ENCODE peak calls at places on chromosomes 12 and 14, in nine cellular contexts. G, X, S, Z, D, W, H, Q and L are unnamed samples.

GRCh38 chr14:61101803-61102548 is 120.9 kb downstream of the SLC38A6 start:
- DNase-seq in G (no peak), X (no peak), S (no peak), Z (no peak), D (peak), W (no peak), H (peak), Q (peak), L (peak)

GRCh38 chr12:124829008-124829707 is 34.5 kb downstream of the SCARB1 start:
- DNase-seq in G (no peak), X (no peak), S (no peak), Z (no peak), D (peak), W (no peak), H (peak), Q (peak), L (peak)

GRCh38 chr12:108596854-108597558 is 878 bp downstream of the TMEM119 start:
- DNase-seq in G (no peak), X (no peak), S (no peak), Z (no peak), D (no peak), W (no peak), H (no peak), Q (no peak), L (no peak)

GRCh38 chr12:128402481-128402880 is 135.5 kb downstream of the TMEM132C start:
- DNase-seq in G (no peak), X (no peak), S (no peak), Z (no peak), D (no peak), W (no peak), H (no peak), Q (no peak), L (no peak)

GRCh38 chr14:71687115-71687836 is 245.0 kb upstream of the RGS6 start:
- DNase-seq in G (no peak), X (no peak), S (no peak), Z (no peak), D (peak), W (no peak), H (peak), Q (peak), L (no peak)

GRCh38 chr12:59041241-59042121 is 121.2 kb upstream of the LRIG3 start:
- DNase-seq in G (no peak), X (no peak), S (no peak), Z (no peak), D (peak), W (no peak), H (peak), Q (peak), L (peak)

GRCh38 chr12:46364777-46365580 is 7.6 kb downstream of the SLC38A2 start:
- DNase-seq in G (peak), X (no peak), S (no peak), Z (peak), D (peak), W (peak), H (peak), Q (peak), L (no peak)

GRCh38 chr14:73240816-73241480 is 3.6 kb downstream of the PAPLN start:
- DNase-seq in G (no peak), X (no peak), S (no peak), Z (no peak), D (no peak), W (no peak), H (no peak), Q (no peak), L (no peak)

GRCh38 chr12:56337753-56338221 is 897 bp upstream of the IL23A start:
- DNase-seq in G (no peak), X (no peak), S (no peak), Z (no peak), D (no peak), W (no peak), H (no peak), Q (no peak), L (no peak)

GRCh38 chr12:56336361-56337167 is 2.1 kb upstream of the IL23A start:
- DNase-seq in G (no peak), X (peak), S (no peak), Z (no peak), D (no peak), W (no peak), H (no peak), Q (no peak), L (no peak)

GRCh38 chr12:56333679-56334489 is at the start of gene PAN2:
- DNase-seq in G (peak), X (peak), S (peak), Z (peak), D (peak), W (peak), H (peak), Q (peak), L (peak)

GRCh38 chr12:56334490-56334793 is 642 bp upstream of the PAN2 start:
- DNase-seq in G (no peak), X (no peak), S (no peak), Z (no peak), D (no peak), W (no peak), H (no peak), Q (no peak), L (no peak)

DNA sequence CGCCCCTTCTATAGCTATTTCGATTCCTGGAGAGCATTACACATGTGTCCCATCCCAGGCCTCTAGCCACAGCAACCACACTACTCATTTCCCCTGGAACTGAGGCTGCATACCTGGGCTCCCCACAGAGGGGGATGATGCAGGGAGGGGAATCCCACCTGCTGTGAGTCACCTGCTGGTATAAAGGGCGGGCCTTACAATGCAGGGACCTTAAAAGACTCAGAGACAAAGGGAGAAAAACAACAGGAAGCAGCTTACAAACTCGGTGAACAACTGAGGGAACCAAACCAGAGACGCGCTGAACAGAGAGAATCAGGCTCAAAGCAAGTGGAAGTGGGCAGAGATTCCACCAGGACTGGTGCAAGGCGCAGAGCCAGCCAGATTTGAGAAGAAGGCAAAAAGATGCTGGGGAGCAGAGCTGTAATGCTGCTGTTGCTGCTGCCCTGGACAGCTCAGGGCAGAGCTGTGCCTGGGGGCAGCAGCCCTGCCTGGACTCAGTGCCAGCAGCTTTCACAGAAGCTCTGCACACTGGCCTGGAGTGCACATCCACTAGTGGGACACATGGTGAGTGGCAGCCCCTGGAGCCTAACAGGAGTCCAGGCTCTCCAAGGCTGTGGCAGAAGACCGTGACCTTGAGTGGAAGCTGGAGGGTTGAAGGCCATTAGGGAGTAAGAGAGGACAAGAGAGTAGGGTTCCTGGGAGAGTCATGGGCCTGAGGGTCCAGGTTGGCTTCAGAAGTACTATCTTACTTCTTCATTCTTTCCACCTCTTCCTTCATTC is at the start of gene IL23A:
- DNase-seq in G (no peak), X (peak), S (peak), Z (no peak), D (peak), W (no peak), H (no peak), Q (peak), L (no peak)
- H3K4me3 ChIP-seq in G (no peak), X (peak), S (peak), Z (no peak), D (no peak), W (no peak), H (no peak), Q (no peak), L (no peak)

GRCh38 chr14:93901813-93902212 is 25.3 kb upstream of the FAM181A start:
- DNase-seq in G (no peak), X (no peak), S (no peak), Z (no peak), D (no peak), W (no peak), H (no peak), Q (no peak), L (peak)

GRCh38 chr14:93902619-93903307 is 24.4 kb upstream of the FAM181A start:
- DNase-seq in G (no peak), X (no peak), S (no peak), Z (no peak), D (no peak), W (peak), H (no peak), Q (no peak), L (no peak)

GRCh38 chr14:93905623-93906022 is 21.5 kb upstream of the FAM181A start:
- DNase-seq in G (no peak), X (no peak), S (no peak), Z (no peak), D (no peak), W (no peak), H (no peak), Q (no peak), L (no peak)

GRCh38 chr14:93906341-93907329 is 20.5 kb upstream of the FAM181A start:
- DNase-seq in G (no peak), X (no peak), S (no peak), Z (no peak), D (peak), W (peak), H (peak), Q (peak), L (peak)

DNA sequence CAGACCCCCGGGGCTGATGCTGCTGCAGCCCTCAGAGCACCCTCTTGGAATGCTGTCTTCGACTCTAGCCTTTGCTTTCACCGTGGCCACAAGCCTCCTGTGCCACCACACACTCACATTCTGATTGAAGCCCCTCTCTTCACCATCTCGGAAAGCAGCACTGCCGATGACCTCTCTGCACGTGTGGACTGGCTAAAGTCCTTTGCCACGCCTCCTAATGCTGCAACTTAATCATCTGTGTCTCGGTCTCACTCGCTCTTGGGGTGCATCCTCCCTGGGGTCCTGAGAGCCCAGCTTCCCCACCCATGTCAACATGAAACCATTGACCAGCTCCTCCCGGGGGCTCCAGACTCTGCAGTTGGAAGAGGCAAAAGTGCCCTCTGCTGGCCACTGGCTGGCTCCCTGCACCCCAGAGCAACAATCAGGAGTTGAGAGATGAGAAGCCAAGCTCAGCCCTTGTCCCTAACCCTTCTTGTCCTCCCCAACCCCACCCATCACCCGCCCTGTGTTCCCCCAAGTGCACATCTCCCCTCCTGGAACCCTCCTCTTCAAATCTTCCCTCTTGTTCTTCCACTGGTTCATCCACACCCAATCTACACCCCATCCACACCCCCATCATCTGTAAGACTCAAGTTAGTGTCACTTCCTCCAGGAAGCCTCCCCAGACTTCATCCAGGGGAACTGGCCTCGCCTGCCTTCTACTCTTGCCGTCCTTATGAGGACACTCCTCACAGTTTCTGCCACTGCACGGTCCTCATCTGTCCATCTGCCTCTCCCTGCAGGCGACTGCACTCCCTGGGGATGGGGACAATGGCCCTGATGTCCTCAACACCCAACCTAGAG is 23.6 kb upstream of the FAM181A start:
- DNase-seq in G (no peak), X (no peak), S (no peak), Z (no peak), D (no peak), W (peak), H (no peak), Q (peak), L (no peak)
- TF ChIP-seq CTCF in G (no peak), X (peak), S (peak), Z (peak), D (peak), W (peak), H (peak), Q (peak), L (peak)

DNA sequence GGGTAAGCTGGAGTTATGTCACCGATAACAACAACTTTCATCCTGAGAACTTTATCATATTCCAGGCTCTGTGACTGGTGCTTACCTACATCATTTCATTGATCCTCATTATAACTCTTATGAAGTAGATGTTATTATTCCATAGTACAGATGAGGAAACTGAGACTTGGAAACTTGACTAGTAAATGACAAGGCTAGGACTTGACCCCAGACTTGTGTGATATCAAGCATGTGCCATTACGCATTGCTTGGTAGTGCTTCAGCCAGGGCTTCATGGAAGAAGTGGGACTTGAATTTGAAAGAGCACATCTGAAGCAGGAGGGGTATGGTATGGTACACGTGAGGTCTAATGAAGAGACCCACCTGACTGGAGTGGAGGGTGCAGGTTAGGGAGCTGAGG is 11.9 kb downstream of the AVIL start:
- DNase-seq in G (no peak), X (no peak), S (no peak), Z (no peak), D (no peak), W (no peak), H (no peak), Q (no peak), L (no peak)
- H3K4me3 ChIP-seq in G (no peak), X (no peak), S (no peak), Z (no peak), D (no peak), W (no peak), H (no peak), Q (no peak), L (no peak)

DNA sequence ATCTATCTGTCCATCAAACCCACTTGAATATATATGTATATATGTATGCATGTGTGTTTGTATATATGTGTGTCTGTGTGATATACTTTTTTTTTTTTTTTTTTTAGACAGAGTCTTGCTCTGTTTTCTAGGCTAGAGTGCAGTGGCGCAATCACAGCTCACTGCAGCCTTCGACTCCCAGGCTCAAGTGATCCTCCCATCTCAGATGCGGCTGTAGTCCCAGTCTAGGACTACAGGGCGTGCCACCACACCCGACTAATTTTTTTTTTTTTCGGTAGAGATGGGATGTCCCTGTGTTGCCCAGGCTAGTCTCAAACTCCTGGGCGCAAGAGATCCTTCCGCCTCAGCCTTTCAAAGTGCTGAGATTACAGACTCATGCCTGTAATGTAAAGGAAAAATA is 13.0 kb upstream of the APOBEC1 start:
- DNase-seq in G (no peak), X (no peak), S (no peak), Z (no peak), D (no peak), W (no peak), H (peak), Q (no peak), L (no peak)
- TF ChIP-seq CTCF in G (no peak), X (no peak), S (no peak), Z (no peak), D (no peak), W (no peak), H (no peak), Q (no peak), L (no peak)

DNA sequence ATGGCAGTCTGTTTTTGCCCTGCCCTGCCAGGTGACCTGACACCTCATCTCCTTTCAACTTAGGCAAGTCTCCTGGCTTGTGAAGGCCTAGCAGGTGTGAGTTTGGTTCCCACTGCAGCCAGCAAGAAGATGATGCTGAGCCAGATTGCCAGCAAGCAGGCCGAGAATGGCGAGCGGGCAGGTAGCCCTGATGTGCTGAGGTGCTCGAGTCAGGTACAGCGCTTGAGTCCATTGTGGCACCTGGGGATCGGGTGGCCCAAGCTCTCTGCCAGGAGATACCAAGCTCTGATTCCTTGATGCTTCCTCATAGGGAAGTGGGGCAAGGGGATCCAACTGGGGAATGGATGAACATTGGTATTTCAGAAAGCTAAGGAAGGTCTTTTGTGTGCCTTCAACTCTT is 4.1 kb upstream of the CSAD start:
- DNase-seq in G (no peak), X (no peak), S (no peak), Z (no peak), D (no peak), W (no peak), H (no peak), Q (no peak), L (no peak)
- H3K4me3 ChIP-seq in G (no peak), X (no peak), S (no peak), Z (no peak), D (no peak), W (no peak), H (no peak), Q (no peak), L (no peak)

GRCh38 chr12:2363836-2364565 is 311.2 kb downstream of the CACNA1C start:
- DNase-seq in G (no peak), X (no peak), S (no peak), Z (no peak), D (no peak), W (no peak), H (no peak), Q (no peak), L (no peak)

GRCh38 chr12:2359725-2360629 is 307.2 kb downstream of the CACNA1C start:
- DNase-seq in G (no peak), X (no peak), S (no peak), Z (no peak), D (no peak), W (no peak), H (no peak), Q (no peak), L (no peak)

GRCh38 chr12:2364566-2365165 is 311.9 kb downstream of the CACNA1C start:
- DNase-seq in G (no peak), X (no peak), S (no peak), Z (no peak), D (no peak), W (no peak), H (no peak), Q (no peak), L (no peak)

GRCh38 chr12:2358986-2359658 is 306.3 kb downstream of the CACNA1C start:
- DNase-seq in G (no peak), X (no peak), S (no peak), Z (no peak), D (no peak), W (no peak), H (peak), Q (peak), L (no peak)

DNA sequence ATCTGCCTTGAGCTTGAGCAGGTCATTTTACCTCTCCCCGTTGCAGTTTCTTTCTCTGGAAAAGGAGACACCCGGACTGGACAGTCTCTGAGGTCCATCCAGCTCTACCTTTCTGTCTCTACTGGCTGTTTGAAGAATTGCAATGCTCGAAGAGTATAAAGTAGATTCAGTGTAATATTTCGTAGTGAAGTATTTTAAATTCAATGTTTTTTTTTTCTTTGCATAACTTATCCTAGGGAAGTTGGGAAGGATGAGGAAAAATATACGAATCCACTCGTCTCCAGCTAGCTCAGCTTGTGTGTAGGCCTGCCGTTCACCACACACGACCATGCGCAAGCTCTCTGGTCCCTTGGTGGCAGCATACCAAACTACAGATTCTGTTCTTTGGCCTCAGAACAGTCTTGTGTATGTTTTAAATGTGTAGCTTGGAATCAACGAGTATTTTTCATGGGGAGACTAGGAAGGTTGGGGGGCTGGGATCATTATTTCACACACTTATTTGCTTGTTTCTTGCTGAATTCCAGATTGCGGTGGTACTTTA is 307.9 kb downstream of the CACNA1C start:
- DNase-seq in G (no peak), X (no peak), S (no peak), Z (no peak), D (no peak), W (no peak), H (no peak), Q (peak), L (no peak)
- TF ChIP-seq CTCF in G (peak), X (peak), S (no peak), Z (peak), D (peak), W (no peak), H (peak), Q (peak), L (peak)

DNA sequence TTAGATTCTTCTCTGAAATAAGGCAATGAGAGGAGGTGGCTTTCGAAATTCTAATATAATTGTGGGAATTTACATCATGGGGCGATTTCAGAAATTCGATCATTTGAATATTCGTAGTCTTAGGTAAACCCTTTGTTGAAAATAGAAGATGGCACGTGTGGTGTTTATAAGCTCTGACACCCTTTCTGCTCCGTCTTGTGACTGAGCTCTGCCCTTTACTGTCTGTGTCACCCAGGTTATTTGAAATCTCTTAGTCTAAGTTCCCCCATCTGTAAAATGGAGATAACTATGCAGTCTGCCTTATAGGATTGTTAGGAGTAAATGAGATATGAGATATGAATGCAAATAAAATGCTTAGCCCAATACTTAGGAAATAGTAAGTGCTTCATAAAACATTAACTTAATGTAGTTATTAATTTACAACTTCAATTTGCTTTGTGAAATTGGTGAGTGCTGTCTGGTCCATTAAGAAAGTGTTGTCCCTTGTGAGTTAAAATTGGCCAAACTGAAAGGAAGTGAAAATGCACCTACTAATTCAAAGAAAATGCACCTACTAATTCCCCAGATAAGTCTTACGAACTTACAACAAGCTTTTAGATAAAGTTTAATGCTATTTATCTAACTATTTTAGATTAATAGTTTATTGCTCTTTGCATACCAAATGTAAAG is 1.6 kb downstream of the BMAL2 start:
- DNase-seq in G (no peak), X (no peak), S (no peak), Z (no peak), D (no peak), W (no peak), H (no peak), Q (no peak), L (no peak)
- H3K4me3 ChIP-seq in G (peak), X (peak), S (peak), Z (no peak), D (peak), W (peak), H (peak), Q (peak), L (peak)